ENCODE peak calls at places on chromosomes 1 and 21, in eight cellular contexts. M, J, A, W, N, V, T and G are unnamed samples. For H3K4me1, the result is how much of the 10 kb centered on the place peaks cover.

GRCh38 chr1:96187027-96187426 is 534.6 kb upstream of the PTBP2 start:
- DNase-seq in M (no peak), J (no peak), A (no peak), W (no peak), N (no peak), V (peak), T (no peak), G (no peak)

GRCh38 chr1:55813619-55814018 is 598.5 kb upstream of the USP24 start:
- DNase-seq in M (no peak), J (peak), A (peak), W (no peak), N (peak), V (no peak), T (no peak), G (peak)

GRCh38 chr1:161738627-161739287 is 10.8 kb upstream of the DUSP12 start:
- DNase-seq in M (peak), J (peak), A (no peak), W (no peak), N (peak), V (no peak), T (peak), G (no peak)

GRCh38 chr1:179831852-179832699 is 45.5 kb downstream of the TOR1AIP2 start:
- DNase-seq in M (no peak), J (no peak), A (no peak), W (no peak), N (no peak), V (no peak), T (peak), G (no peak)

GRCh38 chr1:113905435-113905861 is 322 bp downstream of the DCLRE1B start:
- DNase-seq in M (peak), J (peak), A (no peak), W (no peak), N (peak), V (peak), T (no peak), G (no peak)

GRCh38 chr1:189751311-189751710 is 726.4 kb downstream of the BRINP3 start:
- DNase-seq in M (no peak), J (no peak), A (no peak), W (no peak), N (no peak), V (no peak), T (no peak), G (no peak)

GRCh38 chr1:4963251-4963650 is 308.8 kb downstream of the AJAP1 start:
- DNase-seq in M (no peak), J (no peak), A (no peak), W (no peak), N (no peak), V (no peak), T (no peak), G (no peak)

GRCh38 chr1:156870734-156871133 is 10.1 kb downstream of the NTRK1 start:
- DNase-seq in M (no peak), J (no peak), A (no peak), W (peak), N (no peak), V (no peak), T (no peak), G (no peak)

GRCh38 chr1:224617410-224618361 is 1.6 kb downstream of the CNIH3 start:
- DNase-seq in M (no peak), J (no peak), A (no peak), W (no peak), N (peak), V (no peak), T (no peak), G (no peak)

GRCh38 chr1:229191066-229191674 is 79.7 kb upstream of the RAB4A start:
- DNase-seq in M (no peak), J (no peak), A (no peak), W (no peak), N (no peak), V (peak), T (no peak), G (no peak)

GRCh38 chr21:42164818-42165217 is 54.1 kb upstream of the ABCG1 start:
- DNase-seq in M (no peak), J (no peak), A (no peak), W (no peak), N (no peak), V (no peak), T (no peak), G (no peak)

GRCh38 chr1:40948741-40949528 is 30.6 kb upstream of the CTPS1 start:
- DNase-seq in M (no peak), J (peak), A (no peak), W (peak), N (peak), V (peak), T (peak), G (peak)

GRCh38 chr1:8002329-8003320 is 23.5 kb downstream of the ERRFI1 start:
- DNase-seq in M (no peak), J (no peak), A (no peak), W (no peak), N (no peak), V (no peak), T (no peak), G (no peak)

GRCh38 chr1:98090351-98090750 is 169.5 kb upstream of the DPYD start:
- DNase-seq in M (no peak), J (no peak), A (no peak), W (no peak), N (no peak), V (no peak), T (no peak), G (no peak)

GRCh38 chr1:93447481-93448291 is at the start of gene FNBP1L:
- DNase-seq in M (no peak), J (peak), A (peak), W (no peak), N (peak), V (peak), T (peak), G (peak)

GRCh38 chr1:161179698-161180097 is 2.4 kb upstream of the B4GALT3 start:
- DNase-seq in M (no peak), J (no peak), A (no peak), W (no peak), N (no peak), V (no peak), T (no peak), G (no peak)

GRCh38 chr1:6014130-6014999 is 22.1 kb upstream of the NPHP4 start:
- DNase-seq in M (no peak), J (no peak), A (no peak), W (no peak), N (no peak), V (no peak), T (no peak), G (no peak)

GRCh38 chr21:39314155-39315027 is 959 bp upstream of the BRWD1 start:
- DNase-seq in M (no peak), J (peak), A (no peak), W (no peak), N (peak), V (peak), T (peak), G (no peak)

GRCh38 chr1:203985044-203985443 is 87.9 kb upstream of the SOX13 start:
- DNase-seq in M (no peak), J (peak), A (no peak), W (no peak), N (no peak), V (peak), T (no peak), G (no peak)

GRCh38 chr1:235073331-235073967 is 55.2 kb downstream of the TOMM20 start:
- DNase-seq in M (no peak), J (peak), A (peak), W (no peak), N (peak), V (no peak), T (no peak), G (peak)

GRCh38 chr1:52579415-52579814 is 22.8 kb upstream of the GPX7 start:
- DNase-seq in M (no peak), J (no peak), A (no peak), W (no peak), N (peak), V (no peak), T (no peak), G (no peak)

GRCh38 chr1:151056574-151056973 is 2.8 kb downstream of the CDC42SE1 start:
- DNase-seq in M (no peak), J (no peak), A (no peak), W (no peak), N (peak), V (no peak), T (no peak), G (no peak)
- H3K4me1 ChIP-seq in M (under half), J (under half), A (under half), W (under half), N (under half), V (under half), T (half or more), G (under half)

DNA sequence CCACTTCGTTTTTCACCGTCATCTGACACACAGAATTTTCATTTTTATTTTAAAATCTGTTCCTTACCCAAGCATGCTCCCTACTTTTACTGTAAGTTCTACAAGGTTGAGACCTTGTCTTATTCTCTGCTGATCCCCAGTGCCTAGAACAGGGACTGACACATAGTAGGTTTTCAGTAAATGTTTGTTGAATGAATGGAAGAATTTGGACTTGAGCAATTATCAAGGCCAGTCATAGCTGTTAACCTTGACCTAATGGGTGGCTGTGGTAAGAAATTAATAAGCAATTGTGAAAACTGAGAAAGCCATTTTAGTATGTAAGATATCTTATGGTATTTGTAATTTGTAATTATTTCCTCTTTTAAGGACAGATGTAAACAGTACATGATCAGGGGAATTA is 71.2 kb downstream of the LAMC1 start:
- DNase-seq in M (no peak), J (no peak), A (no peak), W (no peak), N (no peak), V (no peak), T (no peak), G (no peak)
- H3K4me1 ChIP-seq in M (under half), J (half or more), A (under half), W (under half), N (half or more), V (under half), T (under half), G (under half)

DNA sequence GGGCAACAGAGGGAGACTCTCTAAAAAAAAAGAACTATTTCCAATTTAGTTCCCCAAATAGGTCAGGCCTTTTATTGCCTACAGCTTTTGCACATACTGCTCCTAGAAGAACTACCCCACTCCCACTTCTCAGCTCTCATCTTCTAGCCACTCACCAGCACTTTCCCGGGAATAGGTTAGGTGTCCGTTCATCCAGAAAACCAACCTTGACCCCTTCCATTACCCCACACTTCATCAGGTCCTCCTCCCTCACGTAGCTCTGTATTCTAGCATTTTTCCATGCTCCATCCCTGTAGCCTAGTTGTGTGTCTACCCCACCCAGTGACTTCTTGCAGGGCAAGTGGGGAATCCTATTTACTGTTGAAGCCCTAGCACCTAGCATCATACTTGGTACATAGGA is 42.6 kb downstream of the C8B start:
- DNase-seq in M (no peak), J (no peak), A (no peak), W (no peak), N (no peak), V (no peak), T (no peak), G (no peak)
- H3K4me1 ChIP-seq in M (under half), J (under half), A (under half), W (under half), N (under half), V (under half), T (under half), G (under half)

GRCh38 chr1:231416896-231417295 is 5.2 kb downstream of the EGLN1 start:
- DNase-seq in M (no peak), J (no peak), A (no peak), W (no peak), N (no peak), V (no peak), T (no peak), G (no peak)

GRCh38 chr1:231413749-231414082 is 8.4 kb downstream of the EGLN1 start:
- DNase-seq in M (no peak), J (no peak), A (no peak), W (no peak), N (no peak), V (no peak), T (no peak), G (no peak)

GRCh38 chr1:231415018-231415583 is 7.0 kb downstream of the EGLN1 start:
- DNase-seq in M (no peak), J (no peak), A (no peak), W (no peak), N (no peak), V (no peak), T (no peak), G (no peak)

GRCh38 chr1:231417503-231417902 is 4.6 kb downstream of the EGLN1 start:
- DNase-seq in M (no peak), J (no peak), A (no peak), W (no peak), N (no peak), V (no peak), T (no peak), G (no peak)

DNA sequence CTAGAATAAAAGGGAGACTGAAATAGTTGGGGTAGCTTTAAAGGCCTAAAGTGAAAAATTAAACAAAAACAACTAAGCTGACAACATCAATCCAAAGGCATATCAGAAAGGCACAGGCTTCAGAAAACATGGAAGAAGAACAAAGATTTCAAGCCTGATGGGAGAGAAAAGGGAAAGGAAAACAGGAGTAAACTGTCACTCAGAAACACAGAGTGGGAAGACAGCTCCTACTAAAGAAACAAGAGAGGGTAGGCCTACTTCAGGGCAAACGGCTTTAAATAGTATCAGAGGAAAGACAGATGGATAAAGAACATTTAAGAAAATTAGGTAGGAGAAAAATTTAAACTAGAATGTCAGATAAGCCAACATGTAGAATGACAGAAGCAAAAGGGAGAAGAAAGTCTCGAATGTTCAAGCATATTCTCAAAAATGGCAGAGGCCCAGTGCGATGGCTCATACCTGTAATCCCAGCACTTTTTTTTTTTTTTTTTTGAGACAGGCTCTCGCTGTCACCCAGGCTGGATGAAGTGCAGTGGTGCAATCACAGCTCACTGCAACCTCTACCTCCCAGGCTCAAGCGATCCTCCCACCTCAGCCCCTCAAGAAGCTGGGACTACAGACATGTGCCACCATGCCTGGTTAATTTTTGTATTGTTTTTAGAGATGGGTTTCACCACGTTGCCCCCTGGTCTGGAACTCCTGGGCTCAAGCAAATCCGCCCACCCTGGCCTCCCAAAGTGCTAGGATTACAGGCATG is 7.6 kb downstream of the EGLN1 start:
- DNase-seq in M (no peak), J (no peak), A (no peak), W (no peak), N (no peak), V (no peak), T (no peak), G (no peak)
- H3K4me1 ChIP-seq in M (under half), J (under half), A (half or more), W (under half), N (half or more), V (under half), T (half or more), G (under half)

DNA sequence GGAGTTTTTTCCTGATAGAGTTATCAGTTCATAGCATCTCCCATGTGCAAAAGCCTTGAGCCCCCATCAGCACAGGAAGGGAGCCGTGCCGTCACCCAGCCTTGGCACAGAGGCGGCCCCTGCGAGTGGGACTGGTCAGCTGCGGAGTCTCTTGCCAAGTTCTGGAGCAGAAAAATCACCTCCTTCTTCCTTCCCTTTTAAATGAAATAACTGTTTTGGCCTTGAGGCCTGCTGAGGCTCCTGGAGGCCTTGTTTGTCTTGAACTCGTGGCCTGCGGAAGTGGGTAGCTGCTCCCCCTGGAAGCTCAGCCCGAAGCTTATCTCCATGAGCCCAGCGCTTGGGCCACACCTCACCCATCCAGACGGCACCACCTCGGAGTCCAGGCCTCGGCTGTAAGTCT is 145.7 kb upstream of the TMEM51 start:
- DNase-seq in M (no peak), J (no peak), A (no peak), W (no peak), N (no peak), V (no peak), T (no peak), G (no peak)
- H3K4me1 ChIP-seq in M (under half), J (under half), A (under half), W (under half), N (under half), V (under half), T (under half), G (under half)

GRCh38 chr1:183444243-183444642 is 26.1 kb upstream of the NMNAT2 start:
- DNase-seq in M (no peak), J (no peak), A (no peak), W (no peak), N (no peak), V (no peak), T (no peak), G (no peak)
- H3K4me1 ChIP-seq in M (under half), J (under half), A (under half), W (under half), N (under half), V (under half), T (under half), G (under half)

DNA sequence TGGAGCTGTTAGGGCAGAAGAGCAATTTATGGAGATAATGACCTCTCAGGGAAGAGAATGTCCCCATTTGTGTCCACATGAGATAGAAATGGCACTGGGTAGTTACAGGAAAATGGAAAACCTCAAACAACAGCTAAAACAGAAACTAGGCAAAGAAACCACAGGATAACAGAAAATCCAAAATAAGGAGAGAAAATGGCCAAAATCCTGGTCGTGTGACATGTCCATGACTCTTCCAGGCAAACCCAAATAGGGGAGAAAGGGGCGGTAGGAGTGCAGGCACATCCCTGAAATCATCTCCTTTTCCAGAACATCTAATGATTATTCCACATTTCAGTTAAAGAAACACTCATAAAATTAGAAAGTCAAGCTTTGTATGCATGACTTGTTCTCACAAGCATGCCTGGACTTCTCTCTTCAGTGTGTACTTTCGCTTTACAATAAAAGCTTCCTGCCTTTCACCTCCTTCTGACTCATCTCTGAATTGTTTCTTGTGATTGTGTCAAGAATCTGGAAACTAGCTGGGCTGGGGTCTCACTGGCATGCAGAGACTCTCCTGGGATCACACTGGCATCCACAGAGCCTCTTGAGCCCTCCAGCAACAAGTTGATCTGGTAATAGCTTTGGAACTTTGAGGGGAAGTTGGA is 171.4 kb upstream of the ZP4 start:
- DNase-seq in M (no peak), J (no peak), A (no peak), W (no peak), N (no peak), V (no peak), T (no peak), G (no peak)
- H3K4me1 ChIP-seq in M (under half), J (under half), A (under half), W (under half), N (under half), V (under half), T (under half), G (under half)

DNA sequence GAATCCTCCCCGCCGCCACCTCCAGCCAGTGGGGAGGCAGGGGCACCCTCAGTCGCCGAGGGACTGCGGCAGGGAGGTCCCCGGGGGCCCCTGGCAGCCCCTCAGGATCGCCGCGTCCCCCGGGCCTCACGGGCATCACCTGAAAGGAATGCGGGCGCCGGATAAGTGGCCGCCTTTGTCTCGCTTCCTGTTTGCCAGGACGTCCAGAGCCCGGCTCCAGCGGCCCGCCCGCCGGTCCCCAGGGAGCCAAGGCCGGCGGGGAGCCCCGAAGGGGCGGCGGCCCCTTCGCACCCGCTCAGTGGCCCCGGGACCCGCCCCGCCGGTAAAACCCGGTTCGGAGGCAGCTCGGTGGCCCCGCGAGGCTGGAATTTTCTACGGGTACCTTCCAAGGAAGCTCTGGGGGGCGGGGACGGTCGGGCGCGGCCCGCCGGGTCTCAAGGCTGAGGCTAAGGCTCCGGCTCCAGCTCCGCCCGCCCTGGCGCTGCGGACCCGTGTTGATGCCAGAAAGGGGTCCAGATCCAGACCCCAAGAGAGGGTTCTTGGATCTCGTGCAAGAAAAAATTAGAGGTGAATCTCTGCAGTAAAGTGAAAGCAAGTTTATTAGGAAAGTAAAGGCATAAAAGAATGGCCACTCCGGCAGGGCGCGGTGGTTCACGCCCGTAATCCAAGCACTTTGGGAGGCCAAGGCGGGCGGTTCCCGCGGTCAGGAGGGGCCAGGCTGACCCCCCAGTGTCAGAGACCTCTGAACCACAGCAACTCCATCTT is 12.6 kb downstream of the TINAGL1 start:
- DNase-seq in M (no peak), J (no peak), A (no peak), W (no peak), N (peak), V (no peak), T (no peak), G (peak)
- H3K4me1 ChIP-seq in M (half or more), J (under half), A (under half), W (under half), N (under half), V (under half), T (under half), G (under half)